ENCODE peak calls at places on chromosomes 4 and X, in ten cellular contexts. W is suprapubic skin, J is HCT116, K is GM12892, V is H1, P is sigmoid colon, L is GM12891, T is vagina, D is prostate gland, I is transverse colon. X is an unnamed sample.

GRCh38 chr4:60201052-60201673 is 999.0 kb upstream of the ADGRL3 start:
- DNase-seq in I (peak; percentile 13), J (peak; percentile 12), L (peak; percentile 1), T (no peak), P (no peak), K (no peak), W (no peak), D (no peak), V (peak; percentile 17), X (no peak)

GRCh38 chr4:13966241-13967195 is 339.0 kb upstream of the BOD1L1 start:
- DNase-seq in J (no peak), W (no peak), P (no peak), D (no peak), K (no peak), I (no peak), V (no peak), T (no peak), L (no peak), X (no peak)

GRCh38 chr4:16289872-16290554 is 63.7 kb upstream of the TAPT1 start:
- DNase-seq in I (no peak), T (no peak), K (no peak), J (peak; percentile 7), V (no peak), D (no peak), W (no peak), L (peak; percentile 5), P (no peak), X (no peak)

GRCh38 chrX:47637546-47638195 is 7.9 kb upstream of the CFP start:
- DNase-seq in T (no peak), L (peak; percentile 69), P (no peak), V (no peak), I (peak; percentile 28), K (no peak), J (no peak), D (no peak), W (no peak), X (no peak)

GRCh38 chrX:100410083-100410590 is at the start of gene PCDH19:
- DNase-seq in K (peak; percentile 40), L (no peak), T (no peak), W (peak; percentile 59), V (no peak), J (no peak), D (peak; percentile 13), I (peak; percentile 42), P (peak; percentile 65), X (no peak)

GRCh38 chr4:169660929-169661328 is 40.6 kb downstream of the CLCN3 start:
- DNase-seq in L (no peak), D (no peak), P (no peak), K (no peak), W (no peak), V (no peak), T (no peak), I (no peak), J (no peak), X (no peak)

GRCh38 chr4:15262396-15262795 is 165.4 kb upstream of the C1QTNF7 start:
- DNase-seq in T (no peak), L (no peak), P (no peak), W (no peak), K (no peak), I (no peak), V (no peak), D (no peak), J (no peak), X (no peak)

GRCh38 chr4:139851133-139851532 is 185.5 kb downstream of the MGST2 start:
- DNase-seq in K (no peak), P (no peak), J (no peak), D (no peak), I (no peak), L (no peak), V (no peak), W (no peak), T (no peak), X (no peak)

GRCh38 chr4:55078987-55079386 is 46.4 kb downstream of the KDR start:
- DNase-seq in J (no peak), L (no peak), V (no peak), I (no peak), D (peak; percentile 6), T (no peak), P (no peak), K (no peak), W (peak; percentile 67), X (no peak)

GRCh38 chrX:16771483-16772398 is 14.5 kb upstream of the TXLNG start:
- DNase-seq in P (no peak), V (no peak), D (no peak), J (peak; percentile 81), L (no peak), I (peak; percentile 63), T (no peak), K (no peak), W (no peak), X (no peak)
- TF ChIP-seq POLR2A in P (no peak), V (no peak), D (no peak), J (peak; percentile 100), L (peak; percentile 78), I (peak; percentile 42), T (no peak), K (peak; percentile 76), W (no peak), X (no peak)

DNA sequence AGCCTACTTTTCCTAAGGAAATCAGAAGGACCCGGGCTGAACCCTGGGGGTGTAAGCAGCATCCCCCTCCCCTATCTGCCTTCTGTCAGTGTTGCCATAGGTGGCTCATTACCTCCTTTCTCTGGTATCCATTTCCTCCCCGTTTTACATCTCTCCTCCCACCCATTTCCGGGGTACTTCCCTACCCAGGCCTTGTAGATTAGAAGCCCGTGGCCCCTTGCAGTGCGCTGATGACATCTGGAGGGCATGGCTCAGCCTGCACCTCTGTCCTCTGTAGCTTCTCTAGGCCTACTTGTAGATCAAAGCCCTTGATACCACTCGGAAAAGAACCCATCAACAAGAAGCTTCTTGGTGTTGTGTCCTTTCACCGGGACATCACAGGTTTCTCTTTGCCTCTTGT is 71.8 kb downstream of the NBDY start:
- DNase-seq in T (peak; percentile 49), P (no peak), J (no peak), I (peak; percentile 6), K (no peak), L (peak; percentile 31), W (peak; percentile 17), V (no peak), D (no peak), X (no peak)
- TF ChIP-seq POLR2AphosphoS5 in T (no peak), P (no peak), J (no peak), I (no peak), K (no peak), L (no peak), W (no peak), V (no peak), D (no peak), X (no peak)

DNA sequence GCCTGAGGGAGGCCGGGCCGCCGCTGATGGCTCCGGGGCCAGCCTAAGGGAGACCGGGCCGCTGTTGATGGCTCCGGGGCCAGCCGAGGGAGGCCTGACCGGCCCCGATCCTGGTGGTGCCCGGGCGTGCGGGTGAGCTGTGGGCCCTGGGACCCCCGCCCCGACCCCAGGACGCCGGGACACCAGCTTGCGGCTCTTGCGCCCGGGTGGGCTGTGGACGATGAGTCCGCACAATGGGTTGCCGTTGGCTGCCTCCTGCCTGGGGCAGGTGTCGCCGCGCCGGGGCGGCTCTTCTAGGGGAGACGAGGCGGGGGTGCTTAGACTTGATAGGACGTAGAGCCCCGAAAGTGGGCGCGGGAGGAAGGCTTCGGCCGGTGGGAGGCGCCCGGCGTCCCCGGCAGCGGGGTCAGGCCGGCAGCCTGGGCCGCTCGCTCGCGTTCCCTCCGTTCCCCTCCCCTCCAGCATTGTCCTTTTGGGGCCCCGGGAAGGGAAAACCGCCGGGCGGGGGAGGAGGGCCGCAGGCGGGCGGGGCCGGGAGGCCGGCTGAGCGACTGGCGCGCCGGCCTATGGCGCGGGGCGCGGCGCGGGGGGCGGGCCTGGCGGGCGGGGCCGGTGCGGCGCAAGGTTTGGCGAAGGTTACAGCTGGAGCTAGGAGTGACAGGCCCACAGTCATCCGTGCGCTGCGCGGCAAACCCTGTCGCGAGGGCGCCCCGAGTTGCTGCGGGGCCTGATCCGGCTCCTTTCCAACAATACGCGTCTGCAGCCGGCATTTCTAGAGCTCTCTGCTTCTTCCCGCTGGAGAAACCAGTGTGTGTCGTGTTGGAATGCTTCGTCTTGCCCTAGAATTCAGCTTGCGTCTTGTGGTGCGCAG is 819 bp downstream of the KIAA0232 start:
- DNase-seq in I (peak; percentile 94), T (peak; percentile 94), W (peak; percentile 91), V (peak; percentile 23), L (peak; percentile 90), P (peak; percentile 95), K (peak; percentile 87), D (peak; percentile 91), J (peak; percentile 52), X (peak; percentile 91)
- TF ChIP-seq POLR2A in I (peak; percentile 90), T (no peak), W (peak; percentile 73), V (peak; percentile 77), L (no peak), P (peak; percentile 80), K (peak; percentile 26), D (peak; percentile 87), J (peak; percentile 55), X (no peak)

GRCh38 chrX:150364347-150365050 is 1.4 kb downstream of the MAMLD1 start:
- DNase-seq in P (no peak), V (no peak), I (peak; percentile 21), K (no peak), L (no peak), D (no peak), J (no peak), T (peak; percentile 86), W (no peak), X (no peak)

GRCh38 chrX:150361777-150362351 is 1.3 kb upstream of the MAMLD1 start:
- DNase-seq in P (peak; percentile 74), D (no peak), K (no peak), L (no peak), J (no peak), T (peak; percentile 77), V (no peak), W (no peak), I (no peak), X (no peak)

GRCh38 chrX:150363561-150364346 is 637 bp downstream of the MAMLD1 start:
- DNase-seq in W (no peak), K (no peak), I (peak; percentile 14), P (no peak), J (no peak), T (peak; percentile 83), D (no peak), L (no peak), V (no peak), X (no peak)

GRCh38 chrX:150361070-150361776 is 1.9 kb upstream of the MAMLD1 start:
- DNase-seq in W (no peak), K (no peak), D (no peak), L (no peak), V (no peak), P (no peak), J (no peak), T (peak; percentile 84), I (peak; percentile 22), X (no peak)

DNA sequence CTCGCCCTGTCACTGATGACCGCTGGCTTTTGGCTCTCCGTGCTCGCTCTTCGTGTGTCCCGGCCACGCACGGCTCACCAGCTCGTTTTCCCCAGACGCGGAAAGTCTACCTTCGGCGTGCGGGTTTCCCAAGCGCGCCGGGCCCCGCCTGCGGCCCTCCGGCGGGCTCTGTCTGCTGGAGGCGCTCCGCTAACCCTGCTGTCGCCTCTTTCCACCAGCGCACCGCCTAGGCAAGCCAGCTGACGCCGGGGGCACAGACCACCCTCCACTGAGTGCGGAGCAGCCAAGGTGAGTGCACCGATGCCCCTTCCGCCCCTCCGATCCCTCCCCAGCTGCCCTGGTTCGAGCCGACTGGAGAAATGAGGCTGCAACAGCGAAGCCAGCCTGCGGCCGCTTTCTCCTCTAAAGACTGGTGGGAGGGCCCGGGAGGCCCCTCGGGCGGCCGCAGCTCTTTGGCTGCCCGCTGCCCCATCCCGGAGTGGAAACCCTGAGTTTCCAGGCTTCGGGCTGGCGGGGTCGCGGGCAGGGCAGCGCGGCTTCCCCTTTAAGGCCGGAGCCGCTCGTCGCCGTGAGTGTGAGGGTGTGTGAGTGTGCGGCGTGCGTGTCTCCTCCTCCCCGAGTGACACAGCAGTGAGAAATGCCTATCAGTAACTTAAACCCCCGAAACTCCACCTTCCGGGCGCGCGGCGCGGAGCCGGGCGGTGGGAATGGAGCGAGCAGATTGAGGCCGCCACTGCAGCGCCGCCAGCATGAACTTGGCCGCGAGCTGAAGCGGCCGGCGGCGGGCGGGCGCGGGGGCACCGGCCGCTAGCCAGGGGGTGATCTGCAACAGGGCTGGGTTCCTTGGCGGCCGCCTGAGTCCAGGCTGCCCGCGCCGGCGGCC is at the start of gene MAMLD1:
- DNase-seq in K (no peak), D (peak; percentile 57), J (peak; percentile 51), I (peak; percentile 67), T (peak; percentile 86), L (peak; percentile 16), P (peak; percentile 86), V (no peak), W (peak; percentile 77), X (peak; percentile 34)
- TF ChIP-seq POLR2AphosphoS5 in K (no peak), D (peak; percentile 34), J (peak; percentile 51), I (peak; percentile 58), T (peak; percentile 71), L (no peak), P (peak; percentile 71), V (no peak), W (no peak), X (no peak)